ENCODE peak calls at places on chromosomes 1 and 21, in eight cellular contexts. I is non-pigmented ciliary epithelial cell, Z is hippocampal formation, P is SJSA1, H is tibial nerve, C is iris pigment epithelial cell, N is NCI-H146, U is sigmoid colon. J is an unnamed sample.

GRCh38 chr1:147585640-147586383 is 44.5 kb downstream of the BCL9 start:
- DNase-seq in I (no peak), C (peak; percentile 10), H (no peak), Z (no peak), N (no peak), P (no peak), U (no peak), J (no peak)

GRCh38 chr1:235763962-235764361 is 102.7 kb downstream of the LYST start:
- DNase-seq in H (no peak), I (no peak), P (no peak), U (no peak), N (no peak), C (peak; percentile 24), Z (no peak), J (no peak)

GRCh38 chr21:46066843-46067331 is 31.0 kb upstream of the COL6A2 start:
- DNase-seq in C (peak; percentile 46), P (peak; percentile 41), H (no peak), U (peak; percentile 87), N (no peak), I (no peak), Z (no peak), J (no peak)

GRCh38 chr1:183385746-183386145 is 32.4 kb downstream of the NMNAT2 start:
- DNase-seq in I (no peak), P (no peak), C (peak; percentile 10), H (no peak), N (no peak), U (no peak), Z (no peak), J (no peak)

GRCh38 chr1:244011251-244011650 is 39.8 kb upstream of the ZBTB18 start:
- DNase-seq in U (no peak), Z (no peak), P (no peak), I (no peak), N (no peak), C (no peak), H (no peak), J (no peak)

GRCh38 chr1:214707306-214708087 is 104.5 kb downstream of the CENPF start:
- DNase-seq in I (peak; percentile 92), Z (no peak), H (no peak), C (peak; percentile 99), N (no peak), U (no peak), P (no peak), J (no peak)

GRCh38 chr1:147504801-147505303 is 36.4 kb upstream of the BCL9 start:
- DNase-seq in N (peak; percentile 86), P (no peak), U (no peak), I (peak; percentile 43), Z (no peak), C (peak; percentile 57), H (no peak), J (peak; percentile 89)

GRCh38 chr21:29073222-29074006 is at the start of gene CCT8:
- DNase-seq in I (peak; percentile 98), Z (peak; percentile 100), H (peak; percentile 97), N (peak; percentile 96), P (peak; percentile 100), C (peak; percentile 100), U (peak; percentile 99), J (peak; percentile 96)

GRCh38 chr1:118785246-118785645 is 202.9 kb downstream of the TBX15 start:
- DNase-seq in P (no peak), N (no peak), U (no peak), I (no peak), C (peak; percentile 7), Z (no peak), H (peak; percentile 48), J (no peak)

GRCh38 chr1:9652379-9653194 is 1.1 kb downstream of the PIK3CD start:
- DNase-seq in Z (no peak), H (no peak), C (peak; percentile 54), I (no peak), U (no peak), N (no peak), P (no peak), J (peak; percentile 63)

GRCh38 chr1:92485374-92486250 is 1.1 kb downstream of the GFI1 start:
- DNase-seq in I (no peak), N (peak; percentile 82), C (peak; percentile 33), P (no peak), H (no peak), Z (no peak), U (no peak), J (peak; percentile 70)

GRCh38 chr21:44793269-44794030 is 8.2 kb downstream of the UBE2G2 start:
- DNase-seq in H (peak; percentile 62), C (peak; percentile 59), U (no peak), N (peak; percentile 44), I (no peak), P (no peak), Z (peak; percentile 28), J (peak; percentile 87)

GRCh38 chr21:15003463-15004135 is 61.2 kb downstream of the NRIP1 start:
- DNase-seq in U (no peak), N (peak; percentile 97), C (no peak), Z (no peak), P (no peak), I (no peak), H (no peak), J (peak; percentile 19)

GRCh38 chr1:3434406-3435110 is 19.9 kb upstream of the ARHGEF16 start:
- DNase-seq in Z (no peak), N (no peak), P (no peak), I (no peak), H (no peak), U (no peak), C (no peak), J (no peak)

GRCh38 chr1:51230501-51231078 is 5.5 kb upstream of the RNF11 start:
- DNase-seq in H (no peak), C (no peak), P (no peak), Z (no peak), I (no peak), N (no peak), U (no peak), J (no peak)

GRCh38 chr1:42966688-42967609 is 8.3 kb upstream of the SLC2A1 start:
- DNase-seq in P (peak; percentile 81), U (no peak), H (no peak), N (peak; percentile 80), I (peak; percentile 89), C (peak; percentile 95), Z (no peak), J (peak; percentile 67)

GRCh38 chr1:196317535-196318522 is 290.4 kb downstream of the KCNT2 start:
- DNase-seq in H (peak; percentile 53), C (peak; percentile 51), I (no peak), N (peak; percentile 29), Z (peak; percentile 34), P (no peak), U (no peak), J (peak; percentile 28)

GRCh38 chr1:44170281-44170823 is 28.9 kb upstream of the KLF18 start:
- DNase-seq in C (peak; percentile 25), N (no peak), Z (no peak), P (no peak), I (no peak), H (no peak), U (no peak), J (peak; percentile 29)

GRCh38 chr1:17347769-17348592 is 24.0 kb upstream of the PADI6 start:
- DNase-seq in P (no peak), N (no peak), C (peak; percentile 72), Z (no peak), I (no peak), H (no peak), U (peak; percentile 29), J (no peak)

GRCh38 chr1:43321331-43321891 is 16.2 kb upstream of the MPL start:
- DNase-seq in I (no peak), U (peak; percentile 63), H (no peak), P (no peak), C (no peak), Z (no peak), N (no peak), J (no peak)

GRCh38 chr1:24745711-24746582 is 700 bp downstream of the CLIC4 start:
- DNase-seq in P (no peak), H (peak; percentile 84), N (peak; percentile 32), I (no peak), C (peak; percentile 84), Z (no peak), U (peak; percentile 90), J (peak; percentile 49)

GRCh38 chr1:6037338-6037762 is 8.3 kb upstream of the KCNAB2 start:
- DNase-seq in P (peak; percentile 68), C (peak; percentile 31), U (no peak), Z (no peak), I (no peak), N (no peak), H (no peak), J (no peak)

GRCh38 chr1:11311816-11312755 is 39.1 kb downstream of the UBIAD1 start:
- DNase-seq in I (no peak), Z (no peak), H (no peak), C (no peak), P (no peak), U (no peak), N (no peak), J (no peak)

GRCh38 chr1:27727126-27727525 is 1.4 kb downstream of the FAM76A start:
- DNase-seq in Z (no peak), I (peak; percentile 15), U (no peak), H (no peak), C (peak; percentile 59), P (no peak), N (no peak), J (no peak)

GRCh38 chr1:180912801-180913616 is at the start of gene KIAA1614:
- DNase-seq in C (peak; percentile 52), Z (no peak), N (peak; percentile 52), U (peak; percentile 75), H (no peak), P (no peak), I (no peak), J (peak; percentile 74)

GRCh38 chr1:180424848-180425457 is 77.4 kb downstream of the ACBD6 start:
- DNase-seq in P (no peak), I (no peak), H (no peak), U (no peak), C (no peak), Z (no peak), N (peak; percentile 92), J (no peak)

GRCh38 chr1:109197163-109198042 is 16.3 kb upstream of the SARS1 start:
- DNase-seq in I (peak; percentile 98), P (peak; percentile 94), U (no peak), C (peak; percentile 98), Z (no peak), N (no peak), H (no peak), J (peak; percentile 48)

GRCh38 chr1:17802164-17802563 is 47.0 kb downstream of the ACTL8 start:
- DNase-seq in U (no peak), P (no peak), I (no peak), C (peak; percentile 6), N (no peak), H (no peak), Z (no peak), J (no peak)

GRCh38 chr1:29243863-29244185 is 7.5 kb downstream of the PTPRU start:
- DNase-seq in Z (no peak), P (peak; percentile 66), C (peak; percentile 82), H (no peak), U (peak; percentile 48), I (peak; percentile 55), N (no peak), J (no peak)

GRCh38 chr1:38213720-38214367 is 167.3 kb upstream of the POU3F1 start:
- DNase-seq in Z (no peak), P (no peak), N (peak; percentile 61), I (no peak), U (no peak), C (no peak), H (no peak), J (no peak)

GRCh38 chr1:190154744-190155143 is 322.9 kb downstream of the BRINP3 start:
- DNase-seq in I (no peak), N (no peak), H (no peak), U (no peak), P (no peak), Z (no peak), C (no peak), J (no peak)

GRCh38 chr1:117347907-117348306 is 19.3 kb upstream of the MAN1A2 start:
- DNase-seq in N (no peak), U (no peak), Z (no peak), I (no peak), P (no peak), C (no peak), H (no peak), J (no peak)

GRCh38 chr1:35555601-35556477 is 1.4 kb downstream of the KIAA0319L start:
- DNase-seq in N (peak; percentile 86), U (no peak), C (peak; percentile 89), P (no peak), H (no peak), I (no peak), Z (no peak), J (no peak)

GRCh38 chr1:93676424-93676823 is 5.2 kb downstream of the BCAR3 start:
- DNase-seq in N (no peak), I (no peak), U (no peak), H (no peak), C (peak; percentile 89), Z (no peak), P (peak; percentile 86), J (no peak)

J was measured in iPS-NIHi11.